ENCODE peak calls at places on chromosomes 7 and 10, in eight cellular contexts. Z is WTC11, M is AG04450, T is omental fat pad, D is nephron progenitor cell, B is AG10803, K is H9, V is endodermal cell. L is an unnamed sample.

GRCh38 chr7:54469740-54470139 is 72.4 kb upstream of the VSTM2A start:
- DNase-seq in Z (no peak), M (no peak), T (no peak), D (no peak), B (no peak), K (no peak), V (no peak), L (no peak)

GRCh38 chr10:103504181-103504783 is 10.8 kb downstream of the NEURL1 start:
- DNase-seq in Z (no peak), M (peak), T (no peak), D (peak), B (peak), K (no peak), V (peak), L (no peak)

GRCh38 chr10:125916977-125917376 is 20.6 kb downstream of the FANK1 start:
- DNase-seq in Z (no peak), M (no peak), T (no peak), D (no peak), B (no peak), K (no peak), V (no peak), L (no peak)

GRCh38 chr10:78964952-78965633 is 103.7 kb upstream of the ZMIZ1 start:
- DNase-seq in Z (peak), M (no peak), T (no peak), D (peak), B (no peak), K (peak), V (peak), L (peak)

GRCh38 chr10:11307937-11308336 is 290.3 kb downstream of the CELF2 start:
- DNase-seq in Z (no peak), M (no peak), T (no peak), D (no peak), B (no peak), K (no peak), V (no peak), L (no peak)

GRCh38 chr7:56537477-56537876 is 421.3 kb upstream of the NUPR2 start:
- DNase-seq in Z (no peak), M (no peak), T (no peak), D (no peak), B (no peak), K (no peak), V (no peak), L (no peak)

GRCh38 chr10:35638116-35638515 is 4.0 kb downstream of the FZD8 start:
- DNase-seq in Z (no peak), M (no peak), T (no peak), D (no peak), B (no peak), K (no peak), V (no peak), L (no peak)

GRCh38 chr10:80177781-80178636 is 27.3 kb downstream of the ANXA11 start:
- DNase-seq in Z (no peak), M (no peak), T (no peak), D (no peak), B (peak), K (no peak), V (no peak), L (no peak)

GRCh38 chr10:70537398-70538194 is 59.0 kb downstream of the PALD1 start:
- DNase-seq in Z (peak), M (no peak), T (no peak), D (peak), B (no peak), K (peak), V (peak), L (peak)

GRCh38 chr10:13608246-13608853 is 21.6 kb downstream of the PRPF18 start:
- DNase-seq in Z (peak), M (no peak), T (no peak), D (no peak), B (peak), K (no peak), V (peak), L (no peak)

GRCh38 chr10:129491123-129491734 is 24.2 kb downstream of the MGMT start:
- DNase-seq in Z (no peak), M (no peak), T (no peak), D (no peak), B (peak), K (no peak), V (no peak), L (no peak)

GRCh38 chr10:30645340-30645827 is 15.8 kb upstream of the LYZL2 start:
- DNase-seq in Z (peak), M (no peak), T (no peak), D (peak), B (peak), K (peak), V (peak), L (peak)

GRCh38 chr7:29013931-29014330 is 55.8 kb upstream of the TRIL start:
- DNase-seq in Z (no peak), M (no peak), T (no peak), D (no peak), B (no peak), K (no peak), V (no peak), L (no peak)

GRCh38 chr10:77974396-77975074 is 48.0 kb upstream of the DLG5 start:
- DNase-seq in Z (peak), M (peak), T (no peak), D (peak), B (peak), K (peak), V (peak), L (peak)

GRCh38 chr10:125827133-125827532 is 3.8 kb downstream of the BCCIP start:
- DNase-seq in Z (no peak), M (no peak), T (no peak), D (no peak), B (no peak), K (no peak), V (no peak), L (no peak)

GRCh38 chr7:17069146-17069545 is 187.4 kb upstream of the AGR3 start:
- DNase-seq in Z (no peak), M (no peak), T (no peak), D (no peak), B (no peak), K (no peak), V (no peak), L (no peak)

GRCh38 chr10:47037654-47038425 is 126.6 kb downstream of the PTPN20 start:
- DNase-seq in Z (peak), M (no peak), T (no peak), D (no peak), B (no peak), K (no peak), V (no peak), L (no peak)

GRCh38 chr10:75187961-75188426 is 22.6 kb upstream of the VDAC2 start:
- DNase-seq in Z (peak), M (no peak), T (no peak), D (peak), B (peak), K (peak), V (peak), L (peak)

GRCh38 chr7:135831451-135832220 is 83.0 kb upstream of the FAM180A start:
- DNase-seq in Z (no peak), M (no peak), T (no peak), D (no peak), B (no peak), K (no peak), V (peak), L (no peak)

GRCh38 chr10:35774109-35774508 is 132.0 kb upstream of the FZD8 start:
- DNase-seq in Z (no peak), M (no peak), T (no peak), D (no peak), B (no peak), K (no peak), V (no peak), L (no peak)

GRCh38 chr7:41771717-41772116 is 68.8 kb upstream of the INHBA start:
- DNase-seq in Z (peak), M (no peak), T (no peak), D (no peak), B (no peak), K (peak), V (peak), L (no peak)

GRCh38 chr7:95871078-95871848 is 98.9 kb downstream of the DYNC1I1 start:
- DNase-seq in Z (peak), M (peak), T (no peak), D (peak), B (peak), K (peak), V (peak), L (no peak)

GRCh38 chr10:7551891-7552731 is 114.7 kb downstream of the ITIH5 start:
- DNase-seq in Z (peak), M (no peak), T (no peak), D (peak), B (no peak), K (peak), V (peak), L (no peak)

GRCh38 chr10:23362069-23362830 is 17.7 kb upstream of the C10orf67 start:
- DNase-seq in Z (no peak), M (no peak), T (no peak), D (no peak), B (no peak), K (no peak), V (no peak), L (no peak)

GRCh38 chr7:21782996-21783395 is 162.7 kb downstream of the CDCA7L start:
- DNase-seq in Z (no peak), M (no peak), T (no peak), D (no peak), B (no peak), K (no peak), V (no peak), L (no peak)
- TF ChIP-seq CTCF in Z (no peak), M (no peak), T (no peak), D (no peak), B (no peak), K (no peak), V (no peak), L (no peak)

GRCh38 chr7:100720645-100721504 is 607 bp downstream of the EPO start:
- DNase-seq in Z (peak), M (no peak), T (no peak), D (peak), B (no peak), K (no peak), V (peak), L (peak)

GRCh38 chr7:100721505-100721812 is 1.2 kb downstream of the EPO start:
- DNase-seq in Z (no peak), M (no peak), T (no peak), D (no peak), B (no peak), K (no peak), V (peak), L (no peak)

GRCh38 chr7:100720320-100720644 is at the start of gene EPO:
- DNase-seq in Z (peak), M (no peak), T (no peak), D (no peak), B (no peak), K (no peak), V (peak), L (no peak)

GRCh38 chr7:100722480-100723212 is 2.4 kb downstream of the EPO start:
- DNase-seq in Z (no peak), M (no peak), T (no peak), D (no peak), B (no peak), K (no peak), V (no peak), L (no peak)

GRCh38 chr7:100719523-100720319 is 547 bp upstream of the EPO start:
- DNase-seq in Z (no peak), M (peak), T (no peak), D (no peak), B (peak), K (no peak), V (peak), L (no peak)
- TF ChIP-seq CTCF in Z (no peak), M (peak), T (no peak), D (no peak), B (peak), K (peak), V (peak), L (no peak)

GRCh38 chr10:98852686-98853085 is 383.0 kb downstream of the HPSE2 start:
- DNase-seq in Z (no peak), M (no peak), T (no peak), D (no peak), B (no peak), K (no peak), V (no peak), L (no peak)
- TF ChIP-seq CTCF in Z (peak), M (peak), T (no peak), D (peak), B (no peak), K (peak), V (peak), L (peak)

GRCh38 chr7:45066409-45066808 is 22.4 kb downstream of the NACAD start:
- DNase-seq in Z (no peak), M (no peak), T (no peak), D (no peak), B (no peak), K (no peak), V (no peak), L (no peak)
- TF ChIP-seq CTCF in Z (no peak), M (no peak), T (no peak), D (no peak), B (no peak), K (no peak), V (no peak), L (no peak)

DNA sequence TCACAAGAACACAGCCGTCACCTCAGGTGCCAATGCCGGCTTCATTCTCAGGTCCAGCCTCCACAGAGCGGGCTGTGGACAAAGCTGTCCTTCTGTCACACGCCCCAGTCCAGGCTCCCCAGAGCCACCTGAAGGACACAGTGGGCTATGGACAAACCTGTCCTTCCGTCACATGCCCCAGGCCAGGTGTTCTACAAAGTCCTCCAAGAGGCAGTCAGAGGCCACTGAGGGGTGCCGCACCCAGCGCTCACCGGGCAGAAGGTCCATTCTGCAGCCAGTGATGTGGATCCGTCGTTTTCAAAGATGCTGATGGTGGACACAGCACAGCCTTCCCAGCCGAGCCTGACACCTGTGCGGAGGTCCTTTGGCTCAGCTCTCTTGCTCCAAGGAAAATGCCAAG is 173.2 kb upstream of the PPP2R2D start:
- DNase-seq in Z (no peak), M (no peak), T (no peak), D (no peak), B (no peak), K (peak), V (peak), L (no peak)
- TF ChIP-seq CTCF in Z (no peak), M (no peak), T (no peak), D (no peak), B (no peak), K (no peak), V (no peak), L (no peak)

GRCh38 chr7:34133983-34134782 is 228.8 kb downstream of the BMPER start:
- DNase-seq in Z (peak), M (peak), T (peak), D (peak), B (peak), K (peak), V (peak), L (peak)
- TF ChIP-seq CTCF in Z (peak), M (peak), T (no peak), D (peak), B (peak), K (peak), V (peak), L (peak)

DNA sequence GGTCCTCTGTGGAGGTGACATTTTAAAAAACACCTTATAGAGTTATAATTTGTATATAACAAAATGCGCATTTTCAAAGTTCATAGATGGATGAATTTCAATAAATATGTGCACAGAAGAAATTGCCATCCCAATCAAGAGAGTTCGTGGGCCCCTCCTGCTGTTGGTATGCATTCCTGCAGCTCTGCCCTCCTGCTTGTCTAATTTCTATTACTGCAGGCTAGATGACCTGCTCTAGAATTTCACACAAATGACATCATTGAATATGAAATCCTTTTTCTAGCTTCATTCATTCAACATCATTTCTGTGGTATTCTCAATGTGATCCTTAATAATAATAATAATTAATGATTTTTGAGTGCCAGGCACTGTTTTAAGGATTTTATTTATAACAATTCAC is 348.2 kb downstream of the SDK1 start:
- DNase-seq in Z (no peak), M (no peak), T (no peak), D (no peak), B (no peak), K (no peak), V (no peak), L (no peak)
- TF ChIP-seq CTCF in Z (no peak), M (peak), T (no peak), D (no peak), B (no peak), K (peak), V (peak), L (no peak)

GRCh38 chr10:96470108-96470743 is 43.5 kb downstream of the TLL2 start:
- DNase-seq in Z (peak), M (no peak), T (no peak), D (peak), B (peak), K (peak), V (peak), L (peak)
- TF ChIP-seq CTCF in Z (peak), M (peak), T (no peak), D (peak), B (peak), K (peak), V (peak), L (peak)